ENCODE peak calls at places on chromosomes 12 and 14, in ten cellular contexts. Z is SK-N-SH, E is suprapubic skin, H is stomach, T is sigmoid colon, P is Panc1, A is GM23338, X is endothelial cell of umbilical vein, J is HepG2, Y is transverse colon. M is an unnamed sample.

GRCh38 chr14:44453433-44454171 is 53.5 kb downstream of the FSCB start:
- DNase-seq in E (no peak), H (no peak), T (no peak), Z (no peak), P (no peak), Y (no peak), J (no peak), X (no peak), A (no peak), M (no peak)

GRCh38 chr14:67411820-67412421 is at the start of gene PLEK2:
- DNase-seq in X (no peak), A (peak), H (peak), P (no peak), Z (peak), T (peak), Y (peak), E (peak), J (no peak), M (peak)

GRCh38 chr14:103260629-103261124 is 73.4 kb upstream of the EIF5 start:
- DNase-seq in Z (peak), X (peak), T (peak), H (peak), Y (peak), E (no peak), A (no peak), J (no peak), P (no peak), M (peak)

GRCh38 chr12:117968826-117969659 is at the start of gene KSR2:
- DNase-seq in J (peak), Z (peak), P (no peak), Y (peak), H (peak), A (peak), T (peak), X (peak), E (no peak), M (peak)

GRCh38 chr12:58425481-58426392 is 484.4 kb downstream of the ATP23 start:
- DNase-seq in A (peak), E (no peak), J (peak), Z (no peak), X (peak), T (no peak), Y (peak), H (peak), P (peak), M (no peak)

GRCh38 chr14:105168979-105169507 is 467 bp upstream of the JAG2 start:
- DNase-seq in Z (peak), P (no peak), X (peak), A (peak), J (no peak), E (no peak), T (no peak), Y (no peak), H (no peak), M (no peak)

GRCh38 chr12:88781909-88782308 is 201.6 kb upstream of the KITLG start:
- DNase-seq in T (no peak), Y (no peak), Z (no peak), X (no peak), E (no peak), J (no peak), P (no peak), A (no peak), H (no peak), M (no peak)

GRCh38 chr12:31928246-31929139 is 30.7 kb upstream of the RESF1 start:
- DNase-seq in J (no peak), P (no peak), A (no peak), X (peak), E (no peak), Y (peak), T (no peak), H (no peak), Z (no peak), M (no peak)

GRCh38 chr14:54650331-54651017 is 83.5 kb downstream of the SAMD4A start:
- DNase-seq in A (peak), J (peak), E (peak), T (peak), P (no peak), Z (no peak), Y (peak), X (peak), H (no peak), M (no peak)

GRCh38 chr12:104708891-104709290 is 249.2 kb downstream of the SLC41A2 start:
- DNase-seq in Z (no peak), J (no peak), P (no peak), E (no peak), H (no peak), Y (no peak), T (no peak), X (no peak), A (peak), M (no peak)

GRCh38 chr12:9757433-9758025 is 3.2 kb downstream of the CD69 start:
- DNase-seq in J (no peak), X (no peak), Y (no peak), E (no peak), H (no peak), A (no peak), T (no peak), P (no peak), Z (no peak), M (no peak)

GRCh38 chr12:6327159-6327558 is 14.7 kb downstream of the TNFRSF1A start:
- DNase-seq in J (no peak), X (no peak), Y (no peak), P (no peak), A (no peak), T (no peak), H (no peak), E (no peak), Z (no peak), M (no peak)
- TF ChIP-seq POLR2AphosphoS5 in J (peak), X (peak), Y (no peak), P (peak), A (peak), T (no peak), H (no peak), E (no peak), Z (no peak), M (no peak)

DNA sequence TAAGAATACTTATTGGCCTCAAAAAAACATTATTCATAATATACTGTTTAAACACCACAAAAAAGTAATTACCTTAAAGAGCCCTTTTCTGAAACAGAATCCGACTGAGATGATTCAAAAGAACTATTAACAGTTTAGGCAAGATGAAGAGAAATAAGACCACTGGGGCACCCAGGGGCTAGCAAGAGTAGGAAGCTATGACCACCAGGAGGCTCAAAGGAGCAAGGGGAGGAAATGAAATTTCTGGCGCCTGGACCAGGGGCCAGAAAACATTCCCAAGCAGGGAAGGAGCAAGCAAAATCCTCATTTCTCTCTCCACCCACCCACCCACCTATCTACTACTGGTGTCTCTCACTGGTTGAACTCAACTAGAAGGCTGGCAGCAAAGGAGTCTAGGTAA is 6.3 kb upstream of the DCAF4 start:
- DNase-seq in A (peak), X (no peak), T (no peak), E (no peak), Z (no peak), P (no peak), J (no peak), H (no peak), Y (no peak), M (no peak)
- TF ChIP-seq CTCF in A (peak), X (peak), T (no peak), E (no peak), Z (peak), P (no peak), J (no peak), H (no peak), Y (no peak), M (no peak)

GRCh38 chr14:90970167-90970600 is 90.3 kb downstream of the RPS6KA5 start:
- DNase-seq in J (no peak), A (no peak), T (no peak), Y (no peak), H (no peak), Z (no peak), P (no peak), E (no peak), X (peak), M (no peak)

GRCh38 chr14:90968025-90968424 is 92.4 kb downstream of the RPS6KA5 start:
- DNase-seq in Y (no peak), P (no peak), A (no peak), E (no peak), T (no peak), J (no peak), X (no peak), Z (no peak), H (no peak), M (no peak)

GRCh38 chr14:90966493-90966892 is 93.9 kb downstream of the RPS6KA5 start:
- DNase-seq in P (no peak), X (no peak), Y (no peak), A (no peak), E (no peak), H (no peak), Z (no peak), T (no peak), J (no peak), M (no peak)

GRCh38 chr14:90971687-90972086 is 88.8 kb downstream of the RPS6KA5 start:
- DNase-seq in Y (no peak), Z (no peak), A (no peak), E (no peak), P (no peak), J (no peak), H (no peak), X (no peak), T (no peak), M (no peak)

GRCh38 chr14:90969493-90970166 is 90.8 kb downstream of the RPS6KA5 start:
- DNase-seq in T (no peak), H (no peak), Z (no peak), J (no peak), A (no peak), P (no peak), E (no peak), X (peak), Y (no peak), M (no peak)
- TF ChIP-seq POLR2AphosphoS5 in T (no peak), H (no peak), Z (no peak), J (no peak), A (no peak), P (no peak), E (no peak), X (no peak), Y (no peak), M (no peak)

DNA sequence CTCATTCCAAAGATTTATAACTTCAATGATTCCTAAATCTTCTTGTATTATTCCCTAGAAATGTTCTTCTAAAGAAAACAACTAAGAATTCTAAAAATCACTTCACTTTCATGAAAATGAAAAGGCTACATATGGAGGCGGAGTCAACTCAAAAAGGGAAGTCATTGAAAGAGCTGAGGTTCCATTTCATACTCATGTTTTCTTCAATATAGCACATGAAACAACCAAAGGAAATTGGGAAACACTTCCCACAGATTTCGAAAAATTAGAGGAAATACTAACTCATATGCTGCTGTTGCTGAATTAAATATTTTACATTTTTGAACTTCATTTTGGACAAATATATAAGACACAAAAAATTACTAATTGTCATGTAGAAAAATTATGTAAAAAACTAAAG is at the start of gene CD163:
- DNase-seq in X (no peak), T (no peak), J (no peak), A (no peak), H (no peak), Y (no peak), E (no peak), Z (no peak), P (no peak), M (no peak)
- TF ChIP-seq CTCF in X (no peak), T (no peak), J (no peak), A (no peak), H (no peak), Y (no peak), E (no peak), Z (no peak), P (no peak), M (no peak)

GRCh38 chr12:80936642-80937390 is 918 bp downstream of the LIN7A start:
- DNase-seq in E (no peak), T (peak), H (peak), J (peak), A (peak), X (peak), Z (peak), P (no peak), Y (peak), M (no peak)
- TF ChIP-seq POLR2AphosphoS5 in E (no peak), T (no peak), H (no peak), J (peak), A (no peak), X (no peak), Z (no peak), P (no peak), Y (no peak), M (no peak)

GRCh38 chr12:112788205-112788604 is 3.3 kb upstream of the RPH3A start:
- DNase-seq in J (no peak), H (no peak), X (no peak), Z (peak), T (no peak), P (no peak), E (no peak), A (peak), Y (no peak), M (no peak)
- TF ChIP-seq CTCF in J (no peak), H (no peak), X (no peak), Z (peak), T (no peak), P (no peak), E (no peak), A (peak), Y (no peak), M (no peak)

M was measured in breast epithelium.